ENCODE peak calls at places on chromosomes 5 and 9, in four cellular contexts. One of them, this sample, is unnamed.

GRCh38 chr9:136975624-136976023 is 1.7 kb upstream of the PTGDS start:
- DNase-seq in naive thymus-derived CD4-positive, alpha-beta T cell: no peak
- DNase-seq in body of pancreas: no peak
- DNase-seq in upper lobe of right lung: no peak
- DNase-seq in this sample: no peak

GRCh38 chr5:62460578-62460983 is 48.0 kb downstream of the IPO11 start:
- DNase-seq in naive thymus-derived CD4-positive, alpha-beta T cell: peak; percentile 39
- DNase-seq in body of pancreas: no peak
- DNase-seq in upper lobe of right lung: no peak
- DNase-seq in this sample: no peak

GRCh38 chr5:73198833-73199592 is 26.0 kb downstream of the TMEM174 start:
- DNase-seq in naive thymus-derived CD4-positive, alpha-beta T cell: no peak
- DNase-seq in body of pancreas: no peak
- DNase-seq in upper lobe of right lung: no peak
- DNase-seq in this sample: no peak

GRCh38 chr5:134550271-134551214 is 25.1 kb downstream of the JADE2 start:
- DNase-seq in naive thymus-derived CD4-positive, alpha-beta T cell: no peak
- DNase-seq in body of pancreas: peak; percentile 39
- DNase-seq in upper lobe of right lung: no peak
- DNase-seq in this sample: no peak

GRCh38 chr9:136921718-136922117 is 22.8 kb downstream of the FBXW5 start:
- DNase-seq in naive thymus-derived CD4-positive, alpha-beta T cell: no peak
- DNase-seq in body of pancreas: no peak
- DNase-seq in upper lobe of right lung: no peak
- DNase-seq in this sample: no peak

GRCh38 chr9:115717711-115718173 is 435.8 kb upstream of the PAPPA start:
- DNase-seq in naive thymus-derived CD4-positive, alpha-beta T cell: no peak
- DNase-seq in body of pancreas: no peak
- DNase-seq in upper lobe of right lung: no peak
- DNase-seq in this sample: no peak

GRCh38 chr9:129458663-129459549 is 162.0 kb downstream of the C9orf50 start:
- DNase-seq in naive thymus-derived CD4-positive, alpha-beta T cell: peak; percentile 29
- DNase-seq in body of pancreas: peak; percentile 90
- DNase-seq in upper lobe of right lung: peak; percentile 72
- DNase-seq in this sample: no peak

GRCh38 chr5:37838933-37839341 is 904 bp downstream of the GDNF start:
- DNase-seq in naive thymus-derived CD4-positive, alpha-beta T cell: no peak
- DNase-seq in body of pancreas: no peak
- DNase-seq in upper lobe of right lung: no peak
- DNase-seq in this sample: no peak

GRCh38 chr9:92140754-92141143 is 25.5 kb upstream of the SPTLC1 start:
- DNase-seq in naive thymus-derived CD4-positive, alpha-beta T cell: no peak
- DNase-seq in body of pancreas: no peak
- DNase-seq in upper lobe of right lung: no peak
- DNase-seq in this sample: no peak

GRCh38 chr5:177494356-177495195 is 2.8 kb downstream of the PDLIM7 start:
- DNase-seq in naive thymus-derived CD4-positive, alpha-beta T cell: no peak
- DNase-seq in body of pancreas: peak; percentile 33
- DNase-seq in upper lobe of right lung: peak; percentile 74
- DNase-seq in this sample: no peak

GRCh38 chr9:33170464-33171156 is 3.5 kb upstream of the B4GALT1 start:
- DNase-seq in naive thymus-derived CD4-positive, alpha-beta T cell: peak; percentile 40
- DNase-seq in body of pancreas: peak; percentile 60
- DNase-seq in upper lobe of right lung: peak; percentile 77
- DNase-seq in this sample: no peak

GRCh38 chr5:59569608-59570334 is 323.8 kb downstream of the PDE4D start:
- DNase-seq in naive thymus-derived CD4-positive, alpha-beta T cell: no peak
- DNase-seq in body of pancreas: no peak
- DNase-seq in upper lobe of right lung: no peak
- DNase-seq in this sample: no peak

GRCh38 chr5:149893403-149893931 is 51.1 kb downstream of the PDE6A start:
- DNase-seq in naive thymus-derived CD4-positive, alpha-beta T cell: no peak
- DNase-seq in body of pancreas: no peak
- DNase-seq in upper lobe of right lung: no peak
- DNase-seq in this sample: no peak

GRCh38 chr5:69238760-69239251 is 4.1 kb downstream of the CDK7 start:
- DNase-seq in naive thymus-derived CD4-positive, alpha-beta T cell: no peak
- DNase-seq in body of pancreas: no peak
- DNase-seq in upper lobe of right lung: no peak
- DNase-seq in this sample: no peak

GRCh38 chr9:95438958-95439357 is 77.8 kb downstream of the PTCH1 start:
- DNase-seq in naive thymus-derived CD4-positive, alpha-beta T cell: no peak
- DNase-seq in body of pancreas: no peak
- DNase-seq in upper lobe of right lung: no peak
- DNase-seq in this sample: no peak

GRCh38 chr5:92492908-92493307 is 1088.1 kb downstream of the NR2F1-AS1 start:
- DNase-seq in naive thymus-derived CD4-positive, alpha-beta T cell: no peak
- DNase-seq in body of pancreas: no peak
- DNase-seq in upper lobe of right lung: no peak
- DNase-seq in this sample: no peak

GRCh38 chr9:129586241-129586640 is 34.7 kb downstream of the C9orf50 start:
- DNase-seq in naive thymus-derived CD4-positive, alpha-beta T cell: peak; percentile 45
- DNase-seq in body of pancreas: no peak
- DNase-seq in upper lobe of right lung: no peak
- DNase-seq in this sample: no peak

GRCh38 chr9:114895605-114896004 is 34.8 kb downstream of the TNFSF8 start:
- DNase-seq in naive thymus-derived CD4-positive, alpha-beta T cell: no peak
- DNase-seq in body of pancreas: no peak
- DNase-seq in upper lobe of right lung: no peak
- DNase-seq in this sample: no peak

GRCh38 chr5:147880461-147880860 is 1.9 kb downstream of the SCGB3A2 start:
- DNase-seq in naive thymus-derived CD4-positive, alpha-beta T cell: no peak
- DNase-seq in body of pancreas: no peak
- DNase-seq in upper lobe of right lung: no peak
- DNase-seq in this sample: no peak

GRCh38 chr9:89793124-89793495 is 188.3 kb downstream of the GADD45G start:
- DNase-seq in naive thymus-derived CD4-positive, alpha-beta T cell: no peak
- DNase-seq in body of pancreas: no peak
- DNase-seq in upper lobe of right lung: no peak
- DNase-seq in this sample: no peak

GRCh38 chr9:89603629-89604462 is 966 bp upstream of the GADD45G start:
- DNase-seq in naive thymus-derived CD4-positive, alpha-beta T cell: peak; percentile 30
- DNase-seq in body of pancreas: peak; percentile 89
- DNase-seq in upper lobe of right lung: peak; percentile 88
- DNase-seq in this sample: peak; percentile 26

GRCh38 chr9:128253140-128253990 is 22.4 kb downstream of the GOLGA2 start:
- DNase-seq in naive thymus-derived CD4-positive, alpha-beta T cell: no peak
- DNase-seq in body of pancreas: no peak
- DNase-seq in upper lobe of right lung: no peak
- DNase-seq in this sample: no peak

GRCh38 chr9:109403116-109403515 is 82.3 kb upstream of the EPB41L4B start:
- DNase-seq in naive thymus-derived CD4-positive, alpha-beta T cell: no peak
- DNase-seq in body of pancreas: no peak
- DNase-seq in upper lobe of right lung: no peak
- DNase-seq in this sample: no peak

GRCh38 chr9:132125944-132126720 is 35.7 kb upstream of the NTNG2 start:
- DNase-seq in naive thymus-derived CD4-positive, alpha-beta T cell: no peak
- DNase-seq in body of pancreas: no peak
- DNase-seq in upper lobe of right lung: no peak
- DNase-seq in this sample: no peak

GRCh38 chr9:118058227-118058626 is 354.0 kb downstream of the TLR4 start:
- DNase-seq in naive thymus-derived CD4-positive, alpha-beta T cell: no peak
- DNase-seq in body of pancreas: no peak
- DNase-seq in upper lobe of right lung: no peak
- DNase-seq in this sample: no peak

GRCh38 chr5:162657076-162657475 is 589.5 kb downstream of the GABRG2 start:
- DNase-seq in naive thymus-derived CD4-positive, alpha-beta T cell: no peak
- DNase-seq in body of pancreas: no peak
- DNase-seq in upper lobe of right lung: no peak
- DNase-seq in this sample: no peak

GRCh38 chr5:34522599-34523381 is 133.3 kb upstream of the RAI14 start:
- DNase-seq in naive thymus-derived CD4-positive, alpha-beta T cell: peak; percentile 33
- DNase-seq in body of pancreas: peak; percentile 83
- DNase-seq in upper lobe of right lung: no peak
- DNase-seq in this sample: peak; percentile 34

GRCh38 chr9:110241491-110242321 is 14.6 kb downstream of the TXN start:
- DNase-seq in naive thymus-derived CD4-positive, alpha-beta T cell: no peak
- DNase-seq in body of pancreas: no peak
- DNase-seq in upper lobe of right lung: no peak
- DNase-seq in this sample: no peak

GRCh38 chr9:75086443-75087278 is 1.3 kb downstream of the NMRK1 start:
- DNase-seq in naive thymus-derived CD4-positive, alpha-beta T cell: no peak
- DNase-seq in body of pancreas: peak; percentile 47
- DNase-seq in upper lobe of right lung: peak; percentile 74
- DNase-seq in this sample: no peak

GRCh38 chr5:151585970-151586369 is 5.2 kb downstream of the FAT2 start:
- DNase-seq in naive thymus-derived CD4-positive, alpha-beta T cell: no peak
- DNase-seq in body of pancreas: no peak
- DNase-seq in upper lobe of right lung: no peak
- DNase-seq in this sample: no peak

GRCh38 chr9:111034573-111035539 is 3.4 kb downstream of the LPAR1 start:
- DNase-seq in naive thymus-derived CD4-positive, alpha-beta T cell: no peak
- DNase-seq in body of pancreas: no peak
- DNase-seq in upper lobe of right lung: no peak
- DNase-seq in this sample: no peak

GRCh38 chr5:176697929-176698520 is 50.7 kb downstream of the TSPAN17 start:
- DNase-seq in naive thymus-derived CD4-positive, alpha-beta T cell: no peak
- DNase-seq in body of pancreas: no peak
- DNase-seq in upper lobe of right lung: no peak
- DNase-seq in this sample: no peak

GRCh38 chr9:137972355-137972987 is 94.9 kb downstream of the CACNA1B start:
- DNase-seq in naive thymus-derived CD4-positive, alpha-beta T cell: no peak
- DNase-seq in body of pancreas: no peak
- DNase-seq in upper lobe of right lung: peak; percentile 40
- DNase-seq in this sample: no peak

DNA sequence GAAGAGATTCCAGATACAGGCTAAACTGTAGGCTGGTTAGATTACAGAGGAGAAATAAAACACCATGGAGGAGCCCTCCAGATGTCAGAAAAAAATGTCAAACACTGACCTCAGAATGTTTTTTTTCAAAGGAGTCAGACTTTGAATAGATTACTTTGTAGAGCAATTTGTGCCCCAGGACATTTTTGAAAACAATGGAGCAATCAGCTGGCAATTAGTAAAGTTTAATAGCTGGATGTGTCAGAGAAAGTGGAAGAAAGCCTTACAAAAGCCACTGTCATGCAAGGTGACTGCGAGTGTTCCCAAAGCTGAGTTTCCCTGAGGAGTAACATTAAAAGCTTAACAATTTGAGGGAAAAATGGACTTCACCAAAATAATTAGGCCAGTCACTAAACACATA is 417.8 kb upstream of the CTNND2 start:
- DNase-seq in naive thymus-derived CD4-positive, alpha-beta T cell: no peak
- DNase-seq in body of pancreas: no peak
- DNase-seq in upper lobe of right lung: no peak
- DNase-seq in this sample: no peak
- H3K9me3 ChIP-seq in naive thymus-derived CD4-positive, alpha-beta T cell: no peaks in the 10 kb centered on the region
- H3K9me3 ChIP-seq in body of pancreas: no peaks in the 10 kb centered on the region
- H3K9me3 ChIP-seq in upper lobe of right lung: no peaks in the 10 kb centered on the region
- H3K9me3 ChIP-seq in this sample: no peaks in the 10 kb centered on the region

GRCh38 chr5:179258922-179259730 is 86.1 kb downstream of the ADAMTS2 start:
- DNase-seq in naive thymus-derived CD4-positive, alpha-beta T cell: no peak
- DNase-seq in body of pancreas: no peak
- DNase-seq in upper lobe of right lung: peak; percentile 64
- DNase-seq in this sample: no peak
- H3K9me3 ChIP-seq in naive thymus-derived CD4-positive, alpha-beta T cell: no peaks in the 10 kb centered on the region
- H3K9me3 ChIP-seq in body of pancreas: no peaks in the 10 kb centered on the region
- H3K9me3 ChIP-seq in upper lobe of right lung: no peaks in the 10 kb centered on the region
- H3K9me3 ChIP-seq in this sample: no peaks in the 10 kb centered on the region

GRCh38 chr5:50359187-50359586 is 81.9 kb downstream of the EMB start:
- DNase-seq in naive thymus-derived CD4-positive, alpha-beta T cell: no peak
- DNase-seq in body of pancreas: no peak
- DNase-seq in upper lobe of right lung: no peak
- DNase-seq in this sample: no peak
- H3K9me3 ChIP-seq in naive thymus-derived CD4-positive, alpha-beta T cell: no peaks in the 10 kb centered on the region
- H3K9me3 ChIP-seq in body of pancreas: no peaks in the 10 kb centered on the region
- H3K9me3 ChIP-seq in upper lobe of right lung: no peaks in the 10 kb centered on the region
- H3K9me3 ChIP-seq in this sample: no peaks in the 10 kb centered on the region

GRCh38 chr5:141269195-141269594 is 24.0 kb downstream of the PCDHB15 start:
- DNase-seq in naive thymus-derived CD4-positive, alpha-beta T cell: no peak
- DNase-seq in body of pancreas: no peak
- DNase-seq in upper lobe of right lung: no peak
- DNase-seq in this sample: no peak

DNA sequence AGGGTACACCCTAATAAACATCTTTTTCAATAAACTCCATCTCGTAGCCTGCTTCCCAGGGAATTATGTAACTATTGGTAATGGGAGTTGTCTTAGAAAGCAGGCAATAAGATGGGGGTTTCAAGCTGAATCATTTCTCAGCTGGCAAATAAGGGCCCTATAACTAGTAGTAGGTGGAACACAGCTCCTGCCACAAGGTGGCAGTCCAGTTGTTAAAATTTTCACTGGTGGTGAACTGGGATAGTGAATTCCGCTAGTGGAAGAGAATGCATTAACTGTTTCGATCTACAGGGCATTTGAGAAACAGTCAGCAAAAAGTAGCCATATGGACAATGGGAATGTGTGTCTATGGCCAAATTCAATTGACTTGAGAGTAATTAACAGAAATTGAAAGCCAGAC is 27.7 kb downstream of the PCDHB15 start:
- DNase-seq in naive thymus-derived CD4-positive, alpha-beta T cell: no peak
- DNase-seq in body of pancreas: no peak
- DNase-seq in upper lobe of right lung: no peak
- DNase-seq in this sample: no peak
- H3K9me3 ChIP-seq in naive thymus-derived CD4-positive, alpha-beta T cell: peaks cover 4% of the 10 kb centered on the region
- H3K9me3 ChIP-seq in body of pancreas: peaks cover 3% of the 10 kb centered on the region
- H3K9me3 ChIP-seq in upper lobe of right lung: peaks cover 58% of the 10 kb centered on the region
- H3K9me3 ChIP-seq in this sample: peaks cover 14% of the 10 kb centered on the region

DNA sequence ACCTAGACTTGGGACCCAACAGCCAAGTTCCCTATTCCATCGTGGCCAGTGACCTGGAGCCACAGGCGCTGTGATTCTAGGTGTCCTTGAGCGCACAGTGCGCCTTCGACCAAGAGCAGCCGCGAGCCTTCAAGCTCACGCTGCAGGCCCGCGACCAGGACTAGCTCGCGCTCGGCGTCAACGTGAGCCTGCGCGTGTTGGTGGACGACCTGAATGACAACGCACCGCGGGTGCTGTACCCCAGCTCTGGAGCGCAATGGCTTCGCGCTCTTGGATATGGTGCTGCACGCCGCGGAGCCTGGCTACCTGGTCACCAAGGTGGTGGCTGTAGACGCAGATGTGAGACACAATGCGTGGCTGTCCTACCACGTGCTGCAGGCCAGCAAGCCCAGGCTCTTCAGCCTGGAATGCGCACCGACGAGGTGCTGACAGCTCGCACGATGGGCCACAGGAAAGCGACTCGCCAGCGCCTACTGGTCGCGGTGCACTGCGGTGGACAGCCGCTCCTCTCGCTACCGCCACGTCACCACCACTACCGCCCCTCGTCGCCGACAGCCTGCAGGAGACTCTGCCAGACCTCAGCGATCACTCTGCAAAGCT is 11.4 kb downstream of the PCDHGA12 start:
- DNase-seq in naive thymus-derived CD4-positive, alpha-beta T cell: no peak
- DNase-seq in body of pancreas: no peak
- DNase-seq in upper lobe of right lung: no peak
- DNase-seq in this sample: no peak
- H3K9me3 ChIP-seq in naive thymus-derived CD4-positive, alpha-beta T cell: no peaks in the 10 kb centered on the region
- H3K9me3 ChIP-seq in body of pancreas: no peaks in the 10 kb centered on the region
- H3K9me3 ChIP-seq in upper lobe of right lung: peaks cover 19% of the 10 kb centered on the region
- H3K9me3 ChIP-seq in this sample: no peaks in the 10 kb centered on the region

DNA sequence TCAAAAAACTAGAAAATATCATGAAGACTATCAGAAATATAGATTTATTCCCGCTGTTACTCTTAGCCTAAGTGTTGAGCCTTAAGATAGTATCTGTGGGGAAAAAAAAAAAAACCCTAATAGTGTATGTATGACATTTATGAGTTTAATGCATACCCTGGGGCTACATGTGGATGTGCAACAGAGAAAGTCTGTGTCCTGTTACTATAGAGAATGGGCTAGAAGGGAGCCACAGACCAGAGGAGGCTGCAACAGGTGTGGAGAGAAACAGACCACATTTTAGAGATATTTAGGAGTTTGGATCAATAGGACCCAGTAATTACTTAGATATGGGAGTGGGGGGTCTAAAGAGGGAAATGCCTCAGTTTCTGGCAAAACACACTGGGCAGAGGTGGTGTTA is 15.4 kb downstream of the RNF130 start:
- DNase-seq in naive thymus-derived CD4-positive, alpha-beta T cell: no peak
- DNase-seq in body of pancreas: no peak
- DNase-seq in upper lobe of right lung: no peak
- DNase-seq in this sample: no peak
- H3K9me3 ChIP-seq in naive thymus-derived CD4-positive, alpha-beta T cell: no peaks in the 10 kb centered on the region
- H3K9me3 ChIP-seq in body of pancreas: no peaks in the 10 kb centered on the region
- H3K9me3 ChIP-seq in upper lobe of right lung: no peaks in the 10 kb centered on the region
- H3K9me3 ChIP-seq in this sample: no peaks in the 10 kb centered on the region